ENCODE peak calls at places on chromosomes 2 and 18, in seven cellular contexts. Q, B, X, Y, P, L and G are unnamed samples. For H3K4me1, the result is how much of the 10 kb centered on the place peaks cover.

GRCh38 chr2:47015730-47016129 is 100.1 kb upstream of the MCFD2 start:
- DNase-seq in L (no peak), P (no peak), X (no peak), Y (no peak), B (no peak), Q (no peak), G (no peak)

GRCh38 chr2:215034154-215034553 is 104.3 kb downstream of the ABCA12 start:
- DNase-seq in X (no peak), L (no peak), Y (no peak), Q (no peak), P (no peak), B (no peak), G (no peak)

GRCh38 chr2:212990697-212991096 is 160.7 kb downstream of the IKZF2 start:
- DNase-seq in Y (no peak), Q (peak), B (peak), X (no peak), P (no peak), L (no peak), G (no peak)

GRCh38 chr18:76803814-76804213 is 18.5 kb upstream of the ZNF236 start:
- DNase-seq in Y (peak), P (peak), B (peak), Q (peak), L (peak), X (peak), G (peak)

GRCh38 chr2:151767536-151767935 is 33.3 kb upstream of the NEB start:
- DNase-seq in Y (no peak), P (no peak), L (no peak), X (peak), B (no peak), Q (peak), G (no peak)

GRCh38 chr18:25349131-25349925 is 2.6 kb downstream of the ZNF521 start:
- DNase-seq in P (no peak), L (peak), Y (no peak), B (no peak), Q (peak), X (no peak), G (peak)

GRCh38 chr2:226333388-226333787 is 466.2 kb downstream of the IRS1 start:
- DNase-seq in L (no peak), B (no peak), Q (no peak), Y (no peak), P (no peak), X (no peak), G (no peak)

GRCh38 chr18:75475228-75475627 is 47.7 kb upstream of the SMIM21 start:
- DNase-seq in B (no peak), Y (no peak), L (no peak), P (no peak), X (no peak), Q (peak), G (no peak)

GRCh38 chr2:105379741-105380186 is 19.1 kb downstream of the FHL2 start:
- DNase-seq in L (no peak), X (no peak), P (no peak), Q (no peak), Y (no peak), B (no peak), G (no peak)

GRCh38 chr2:105377871-105378270 is 21.0 kb downstream of the FHL2 start:
- DNase-seq in Q (no peak), L (no peak), Y (no peak), B (no peak), P (no peak), X (no peak), G (peak)

GRCh38 chr2:105380432-105381118 is 18.3 kb downstream of the FHL2 start:
- DNase-seq in P (no peak), Q (peak), X (no peak), L (no peak), Y (no peak), B (no peak), G (no peak)

GRCh38 chr2:105378276-105378840 is 20.5 kb downstream of the FHL2 start:
- DNase-seq in X (no peak), Q (no peak), Y (no peak), B (no peak), L (no peak), P (no peak), G (no peak)

DNA sequence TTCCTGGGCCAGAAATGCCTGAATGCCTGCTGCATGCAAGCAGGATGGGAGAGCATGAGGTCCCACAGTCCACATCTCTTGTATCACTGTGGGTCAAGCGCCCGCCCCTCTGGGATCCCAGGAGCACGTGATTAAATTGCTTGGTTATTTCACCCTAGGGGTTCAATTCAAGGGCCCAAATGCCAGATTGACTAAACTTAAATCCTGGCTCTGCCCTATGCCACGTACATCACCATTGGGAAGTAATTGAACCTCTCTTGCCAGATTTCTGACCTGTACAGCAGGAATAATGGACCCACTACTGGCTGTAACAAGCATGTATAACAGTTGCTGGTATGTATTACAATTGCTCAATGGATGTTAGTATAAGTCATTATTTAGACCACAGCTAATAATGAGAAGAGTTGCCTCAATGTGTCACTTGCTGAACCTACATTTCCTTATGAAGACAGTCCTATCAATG is 19.9 kb downstream of the FHL2 start:
- DNase-seq in P (no peak), Q (no peak), Y (no peak), L (no peak), B (no peak), X (no peak), G (no peak)
- TF ChIP-seq USF2 in P (no peak), Q (no peak), Y (no peak), L (no peak), B (no peak), X (no peak), G (no peak)

GRCh38 chr2:237497009-237497819 is 10.2 kb downstream of the MLPH start:
- DNase-seq in X (no peak), P (no peak), B (no peak), L (no peak), Q (no peak), Y (no peak), G (no peak)
- H3K4me1 ChIP-seq in X (under half), P (under half), B (under half), L (under half), Q (under half), Y (half or more), G (under half)

GRCh38 chr2:71605173-71605641 is 151.8 kb downstream of the DYSF start:
- DNase-seq in X (no peak), P (no peak), L (peak), Y (no peak), Q (no peak), B (no peak), G (no peak)

GRCh38 chr2:71604709-71605085 is 151.3 kb downstream of the DYSF start:
- DNase-seq in Q (no peak), B (no peak), Y (no peak), X (no peak), L (peak), P (no peak), G (no peak)

GRCh38 chr2:71606244-71606643 is 152.9 kb downstream of the DYSF start:
- DNase-seq in Q (no peak), Y (no peak), L (peak), B (no peak), X (no peak), P (no peak), G (peak)

GRCh38 chr2:71607490-71607889 is 154.1 kb downstream of the DYSF start:
- DNase-seq in Y (no peak), L (peak), P (no peak), B (no peak), Q (no peak), X (no peak), G (peak)

GRCh38 chr2:71605781-71606241 is 152.4 kb downstream of the DYSF start:
- DNase-seq in P (no peak), X (no peak), B (no peak), Q (no peak), L (no peak), Y (no peak), G (no peak)
- TF ChIP-seq USF2 in P (no peak), X (no peak), B (no peak), Q (no peak), L (no peak), Y (no peak), G (no peak)

GRCh38 chr2:15763822-15764682 is 172.4 kb downstream of the DDX1 start:
- DNase-seq in Q (no peak), Y (no peak), B (no peak), P (no peak), X (no peak), L (peak), G (no peak)
- H3K4me1 ChIP-seq in Q (under half), Y (under half), B (under half), P (under half), X (under half), L (under half), G (under half)

DNA sequence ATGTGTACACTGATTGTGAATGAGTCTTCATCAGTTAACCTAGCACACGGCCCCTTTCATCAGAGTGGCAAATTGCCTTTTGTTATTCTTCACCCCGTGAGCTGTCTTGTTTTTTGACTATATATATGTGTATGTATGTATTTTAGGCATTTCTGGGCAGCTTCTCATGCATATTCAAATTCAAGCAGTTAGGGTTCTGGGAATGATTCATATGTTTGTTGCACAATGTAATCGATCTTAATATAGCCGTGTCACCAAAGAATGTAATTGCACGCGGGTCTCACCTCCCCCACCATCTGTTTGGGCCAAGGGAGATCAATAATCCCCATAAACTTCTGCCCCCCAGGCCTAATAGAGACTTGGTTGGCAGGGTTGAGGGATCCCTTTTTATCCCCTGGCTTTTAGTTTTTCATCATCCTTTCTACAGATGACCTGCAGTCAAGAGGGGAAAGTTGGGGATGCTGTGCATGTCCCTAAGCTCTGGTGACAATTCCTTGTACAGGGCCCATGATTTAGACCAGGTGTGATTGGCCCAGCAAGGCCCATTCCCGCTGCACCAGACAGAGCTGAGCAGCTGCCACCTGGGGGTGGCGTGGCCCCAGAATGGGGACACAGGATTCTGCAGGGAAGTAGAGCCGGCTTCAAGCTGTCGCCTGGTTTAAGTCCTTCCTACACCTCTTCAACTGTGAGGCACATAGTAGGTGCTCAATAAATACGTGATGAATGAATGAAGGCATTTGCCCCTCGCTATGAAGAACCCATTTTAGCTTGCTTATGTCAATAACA is 19.2 kb downstream of the KCNF1 start:
- DNase-seq in P (no peak), B (no peak), Q (peak), L (no peak), X (no peak), Y (no peak), G (no peak)
- TF ChIP-seq USF2 in P (no peak), B (no peak), Q (no peak), L (no peak), X (no peak), Y (no peak), G (no peak)

GRCh38 chr18:59428018-59428417 is 69.0 kb upstream of the LMAN1 start:
- DNase-seq in B (no peak), Y (no peak), L (no peak), Q (no peak), P (no peak), X (no peak), G (no peak)
- H3K4me1 ChIP-seq in B (under half), Y (under half), L (under half), Q (under half), P (under half), X (under half), G (under half)

DNA sequence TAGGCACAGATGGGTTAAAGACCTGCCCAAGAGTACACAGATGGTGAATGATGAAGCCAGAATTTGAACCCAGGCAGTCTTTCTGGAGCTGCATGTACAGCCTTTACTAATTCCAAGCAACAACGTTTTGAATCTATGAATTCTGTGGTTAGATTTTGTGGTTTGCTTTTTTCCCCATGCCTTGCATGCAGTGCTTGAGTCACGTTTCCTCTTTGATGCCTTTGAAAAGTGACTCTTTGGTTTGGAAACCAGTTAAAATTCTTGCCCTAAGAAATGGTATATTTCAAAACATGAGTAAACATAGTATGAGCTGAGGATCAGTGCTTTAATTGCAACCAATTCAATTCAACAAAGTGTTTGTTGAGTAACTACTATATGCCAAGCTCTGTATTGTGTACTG is 48.2 kb upstream of the PPM1B start:
- DNase-seq in X (no peak), Q (peak), P (no peak), L (no peak), B (no peak), Y (no peak), G (no peak)
- TF ChIP-seq USF2 in X (no peak), Q (no peak), P (no peak), L (no peak), B (no peak), Y (no peak), G (no peak)

DNA sequence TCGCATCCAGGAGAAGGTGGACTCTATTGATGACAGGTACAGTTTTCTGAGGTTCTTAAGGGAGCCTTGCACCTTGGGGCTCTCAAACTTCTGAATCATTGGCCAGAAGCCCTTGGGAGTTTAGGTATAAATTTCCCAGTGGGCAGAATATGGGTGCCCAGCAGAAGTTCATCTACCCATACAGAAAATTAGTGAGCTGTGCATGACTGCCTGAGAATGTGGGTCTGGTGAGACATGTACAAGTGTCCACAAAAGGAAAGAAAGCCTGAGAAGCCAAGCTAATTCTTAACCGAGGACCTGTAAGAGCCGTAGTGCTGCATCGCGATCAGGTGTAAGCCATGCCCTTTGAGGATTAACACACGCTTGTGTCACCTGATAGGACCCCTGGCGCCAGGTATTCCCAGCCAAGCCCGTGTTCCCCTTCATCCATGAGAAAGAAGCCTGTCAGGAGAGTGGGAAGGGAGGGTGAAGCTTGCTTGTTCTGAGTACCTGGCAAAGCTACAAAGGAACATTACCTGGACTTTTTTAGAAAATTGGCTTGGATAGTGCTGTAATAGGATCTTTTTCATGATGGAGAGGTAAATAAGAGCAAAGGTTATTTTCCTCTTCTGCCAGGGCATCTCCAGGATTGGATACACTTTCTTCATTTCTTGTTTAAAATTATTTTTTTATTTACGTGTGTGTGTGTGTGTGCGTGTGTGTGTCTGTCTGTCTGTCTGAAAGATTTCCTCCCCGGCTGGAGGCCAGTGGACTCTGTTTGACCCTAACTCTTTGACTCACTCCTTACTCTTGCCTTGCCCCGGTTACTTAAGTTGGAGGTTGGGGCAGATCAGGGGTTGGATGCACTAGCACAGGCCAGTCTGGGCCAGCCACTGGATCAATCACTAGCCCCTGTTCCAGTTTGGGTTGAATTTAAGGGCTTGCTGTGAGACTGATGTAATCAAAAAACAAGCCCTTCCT is 90.4 kb upstream of the EML6 start:
- DNase-seq in P (no peak), X (no peak), L (no peak), Y (peak), Q (peak), B (no peak), G (no peak)
- H3K4me1 ChIP-seq in P (under half), X (under half), L (under half), Y (half or more), Q (under half), B (under half), G (under half)

DNA sequence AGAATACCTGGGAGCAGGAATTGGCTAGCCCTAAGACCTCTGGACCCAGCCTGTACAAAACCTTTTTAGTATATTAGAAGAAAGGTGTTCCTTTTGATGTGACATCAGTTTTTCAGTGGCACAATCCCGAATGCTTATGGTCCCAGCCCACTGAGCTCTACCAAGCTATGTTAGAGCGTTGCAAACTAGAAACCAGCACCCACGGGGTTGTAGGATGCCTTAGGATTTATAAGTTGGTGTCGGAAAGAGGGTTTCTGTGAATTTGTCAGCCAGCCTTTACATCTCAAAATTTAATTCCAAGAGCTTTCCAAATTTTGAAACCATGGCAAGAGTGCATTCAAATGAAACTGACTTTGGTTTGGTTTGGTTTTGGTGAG is 499 bp upstream of the LMAN1 start:
- DNase-seq in B (no peak), Y (no peak), X (no peak), L (no peak), P (no peak), Q (no peak), G (no peak)
- TF ChIP-seq USF2 in B (no peak), Y (no peak), X (no peak), L (no peak), P (no peak), Q (no peak), G (no peak)